ENCODE peak calls at places on chromosomes 12 and 14, in six cellular contexts. One of them, this sample, is unnamed.

GRCh38 chr14:93009471-93010117 is 86.6 kb downstream of the CHGA start:
- DNase-seq in GM13977: no peak
- DNase-seq in pancreas: peak
- DNase-seq in GM23338: no peak
- DNase-seq in fibroblast of the aortic adventitia: no peak
- DNase-seq in ascending aorta: no peak
- DNase-seq in this sample: no peak

GRCh38 chr12:33605776-33606175 is 166.2 kb upstream of the SYT10 start:
- DNase-seq in GM13977: no peak
- DNase-seq in pancreas: no peak
- DNase-seq in GM23338: peak
- DNase-seq in fibroblast of the aortic adventitia: peak
- DNase-seq in ascending aorta: no peak
- DNase-seq in this sample: no peak

GRCh38 chr12:110684322-110684836 is 4.5 kb downstream of the HVCN1 start:
- DNase-seq in GM13977: no peak
- DNase-seq in pancreas: no peak
- DNase-seq in GM23338: no peak
- DNase-seq in fibroblast of the aortic adventitia: no peak
- DNase-seq in ascending aorta: no peak
- DNase-seq in this sample: no peak

GRCh38 chr14:68911594-68912227 is 67.4 kb downstream of the ACTN1 start:
- DNase-seq in GM13977: peak
- DNase-seq in pancreas: peak
- DNase-seq in GM23338: peak
- DNase-seq in fibroblast of the aortic adventitia: peak
- DNase-seq in ascending aorta: no peak
- DNase-seq in this sample: peak

GRCh38 chr12:38998887-38999482 is 93.6 kb upstream of the CPNE8 start:
- DNase-seq in GM13977: no peak
- DNase-seq in pancreas: no peak
- DNase-seq in GM23338: no peak
- DNase-seq in fibroblast of the aortic adventitia: no peak
- DNase-seq in ascending aorta: no peak
- DNase-seq in this sample: no peak

GRCh38 chr14:96252323-96253052 is 3.5 kb upstream of the BDKRB1 start:
- DNase-seq in GM13977: no peak
- DNase-seq in pancreas: no peak
- DNase-seq in GM23338: no peak
- DNase-seq in fibroblast of the aortic adventitia: no peak
- DNase-seq in ascending aorta: no peak
- DNase-seq in this sample: no peak

GRCh38 chr12:110860833-110861291 is 14.1 kb downstream of the CCDC63 start:
- DNase-seq in GM13977: no peak
- DNase-seq in pancreas: no peak
- DNase-seq in GM23338: peak
- DNase-seq in fibroblast of the aortic adventitia: no peak
- DNase-seq in ascending aorta: no peak
- DNase-seq in this sample: no peak

GRCh38 chr14:63157195-63157594 is 47.0 kb upstream of the RHOJ start:
- DNase-seq in GM13977: no peak
- DNase-seq in pancreas: no peak
- DNase-seq in GM23338: no peak
- DNase-seq in fibroblast of the aortic adventitia: no peak
- DNase-seq in ascending aorta: no peak
- DNase-seq in this sample: no peak

GRCh38 chr12:49609059-49609874 is 3.8 kb upstream of the FAM186B start:
- DNase-seq in GM13977: no peak
- DNase-seq in pancreas: no peak
- DNase-seq in GM23338: no peak
- DNase-seq in fibroblast of the aortic adventitia: no peak
- DNase-seq in ascending aorta: no peak
- DNase-seq in this sample: no peak

GRCh38 chr12:108265505-108265904 is 73.6 kb downstream of the CMKLR1 start:
- DNase-seq in GM13977: no peak
- DNase-seq in pancreas: no peak
- DNase-seq in GM23338: no peak
- DNase-seq in fibroblast of the aortic adventitia: no peak
- DNase-seq in ascending aorta: no peak
- DNase-seq in this sample: no peak

GRCh38 chr12:125734137-125734536 is 668.9 kb downstream of the AACS start:
- DNase-seq in GM13977: no peak
- DNase-seq in pancreas: no peak
- DNase-seq in GM23338: peak
- DNase-seq in fibroblast of the aortic adventitia: no peak
- DNase-seq in ascending aorta: no peak
- DNase-seq in this sample: no peak

GRCh38 chr14:86575141-86575540 is 1045.2 kb downstream of the FLRT2 start:
- DNase-seq in GM13977: no peak
- DNase-seq in pancreas: no peak
- DNase-seq in GM23338: no peak
- DNase-seq in fibroblast of the aortic adventitia: no peak
- DNase-seq in ascending aorta: no peak
- DNase-seq in this sample: no peak

GRCh38 chr12:27652174-27652763 is 44.0 kb upstream of the REP15 start:
- DNase-seq in GM13977: peak
- DNase-seq in pancreas: no peak
- DNase-seq in GM23338: peak
- DNase-seq in fibroblast of the aortic adventitia: peak
- DNase-seq in ascending aorta: no peak
- DNase-seq in this sample: peak

GRCh38 chr14:56514663-56515371 is 64.8 kb upstream of the TMEM260 start:
- DNase-seq in GM13977: no peak
- DNase-seq in pancreas: no peak
- DNase-seq in GM23338: peak
- DNase-seq in fibroblast of the aortic adventitia: peak
- DNase-seq in ascending aorta: no peak
- DNase-seq in this sample: no peak

GRCh38 chr12:127133675-127134335 is 1133.2 kb upstream of the TMEM132C start:
- DNase-seq in GM13977: no peak
- DNase-seq in pancreas: no peak
- DNase-seq in GM23338: peak
- DNase-seq in fibroblast of the aortic adventitia: peak
- DNase-seq in ascending aorta: no peak
- DNase-seq in this sample: no peak

GRCh38 chr12:50665170-50665569 is 98.7 kb upstream of the ATF1 start:
- DNase-seq in GM13977: no peak
- DNase-seq in pancreas: no peak
- DNase-seq in GM23338: no peak
- DNase-seq in fibroblast of the aortic adventitia: no peak
- DNase-seq in ascending aorta: no peak
- DNase-seq in this sample: no peak

GRCh38 chr12:24360057-24360456 is 410.6 kb upstream of the SOX5 start:
- DNase-seq in GM13977: no peak
- DNase-seq in pancreas: no peak
- DNase-seq in GM23338: no peak
- DNase-seq in fibroblast of the aortic adventitia: no peak
- DNase-seq in ascending aorta: no peak
- DNase-seq in this sample: no peak

GRCh38 chr12:52926596-52927241 is 21.8 kb upstream of the KRT8 start:
- DNase-seq in GM13977: no peak
- DNase-seq in pancreas: no peak
- DNase-seq in GM23338: no peak
- DNase-seq in fibroblast of the aortic adventitia: no peak
- DNase-seq in ascending aorta: no peak
- DNase-seq in this sample: no peak

DNA sequence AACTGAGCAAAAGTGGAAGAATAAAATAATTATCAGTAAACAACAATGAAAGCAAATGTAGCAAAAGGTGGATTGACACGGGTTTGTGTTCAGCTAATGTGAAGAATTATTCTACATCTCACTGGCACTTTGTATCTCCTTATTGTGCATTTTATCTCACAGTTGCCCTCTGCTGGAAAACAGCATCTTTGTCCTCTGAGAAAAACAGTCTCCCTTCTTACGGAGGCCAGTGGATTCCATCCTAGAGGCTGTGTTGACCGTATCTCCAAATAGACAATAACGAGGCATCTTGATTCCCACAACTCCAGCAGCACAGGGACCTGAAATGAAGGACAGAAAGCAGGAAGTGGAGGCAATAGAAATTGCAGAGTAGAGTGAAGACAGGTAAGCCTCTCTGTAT is 51.3 kb upstream of the PLBD1 start:
- DNase-seq in GM13977: no peak
- DNase-seq in pancreas: no peak
- DNase-seq in GM23338: peak
- DNase-seq in fibroblast of the aortic adventitia: peak
- DNase-seq in ascending aorta: no peak
- DNase-seq in this sample: no peak
- TF ChIP-seq CTCF in GM13977: peak
- TF ChIP-seq CTCF in pancreas: no peak
- TF ChIP-seq CTCF in GM23338: peak
- TF ChIP-seq CTCF in fibroblast of the aortic adventitia: peak
- TF ChIP-seq CTCF in ascending aorta: no peak
- TF ChIP-seq CTCF in this sample: peak

DNA sequence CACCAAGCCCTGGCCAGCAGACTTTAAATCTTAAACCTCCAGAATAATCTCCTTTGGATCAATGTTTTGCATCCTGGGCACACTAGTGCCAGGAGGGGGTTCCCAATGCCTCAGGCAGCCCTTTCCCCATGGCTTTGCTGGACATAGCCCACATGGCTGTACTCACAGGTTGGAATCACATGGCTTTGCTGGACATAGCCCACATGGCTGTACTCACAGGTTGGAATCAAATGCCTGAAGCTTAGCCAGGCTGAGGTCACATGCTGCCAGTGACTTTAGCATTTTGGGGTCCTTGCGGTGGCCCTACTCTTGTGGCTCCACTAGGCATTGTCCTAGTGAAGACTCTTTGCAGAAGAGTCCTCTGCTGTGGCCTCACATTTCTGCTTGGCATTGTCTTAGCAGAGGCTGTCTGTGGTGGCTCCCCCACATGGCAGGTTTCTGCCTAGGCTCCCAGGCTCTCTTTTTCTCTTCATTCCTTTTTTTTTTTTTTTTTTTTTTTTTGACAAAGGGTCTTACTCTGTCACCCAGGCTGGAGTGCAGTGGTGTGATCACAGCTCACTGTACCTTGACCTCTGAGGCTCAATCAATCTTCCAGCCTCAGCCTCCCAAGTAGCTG is 13.0 kb downstream of the FLVCR2 start:
- DNase-seq in GM13977: no peak
- DNase-seq in pancreas: no peak
- DNase-seq in GM23338: peak
- DNase-seq in fibroblast of the aortic adventitia: no peak
- DNase-seq in ascending aorta: no peak
- DNase-seq in this sample: no peak
- TF ChIP-seq CTCF in GM13977: no peak
- TF ChIP-seq CTCF in pancreas: no peak
- TF ChIP-seq CTCF in GM23338: peak
- TF ChIP-seq CTCF in fibroblast of the aortic adventitia: no peak
- TF ChIP-seq CTCF in ascending aorta: no peak
- TF ChIP-seq CTCF in this sample: no peak

GRCh38 chr14:85412756-85413155 is 117.2 kb upstream of the FLRT2 start:
- DNase-seq in GM13977: no peak
- DNase-seq in pancreas: no peak
- DNase-seq in GM23338: no peak
- DNase-seq in fibroblast of the aortic adventitia: no peak
- DNase-seq in ascending aorta: no peak
- DNase-seq in this sample: no peak

GRCh38 chr14:85416771-85417170 is 113.2 kb upstream of the FLRT2 start:
- DNase-seq in GM13977: no peak
- DNase-seq in pancreas: no peak
- DNase-seq in GM23338: no peak
- DNase-seq in fibroblast of the aortic adventitia: peak
- DNase-seq in ascending aorta: no peak
- DNase-seq in this sample: no peak

GRCh38 chr14:85414142-85414541 is 115.8 kb upstream of the FLRT2 start:
- DNase-seq in GM13977: no peak
- DNase-seq in pancreas: no peak
- DNase-seq in GM23338: no peak
- DNase-seq in fibroblast of the aortic adventitia: no peak
- DNase-seq in ascending aorta: no peak
- DNase-seq in this sample: no peak

GRCh38 chr14:85417396-85417795 is 112.5 kb upstream of the FLRT2 start:
- DNase-seq in GM13977: no peak
- DNase-seq in pancreas: no peak
- DNase-seq in GM23338: no peak
- DNase-seq in fibroblast of the aortic adventitia: no peak
- DNase-seq in ascending aorta: no peak
- DNase-seq in this sample: no peak

DNA sequence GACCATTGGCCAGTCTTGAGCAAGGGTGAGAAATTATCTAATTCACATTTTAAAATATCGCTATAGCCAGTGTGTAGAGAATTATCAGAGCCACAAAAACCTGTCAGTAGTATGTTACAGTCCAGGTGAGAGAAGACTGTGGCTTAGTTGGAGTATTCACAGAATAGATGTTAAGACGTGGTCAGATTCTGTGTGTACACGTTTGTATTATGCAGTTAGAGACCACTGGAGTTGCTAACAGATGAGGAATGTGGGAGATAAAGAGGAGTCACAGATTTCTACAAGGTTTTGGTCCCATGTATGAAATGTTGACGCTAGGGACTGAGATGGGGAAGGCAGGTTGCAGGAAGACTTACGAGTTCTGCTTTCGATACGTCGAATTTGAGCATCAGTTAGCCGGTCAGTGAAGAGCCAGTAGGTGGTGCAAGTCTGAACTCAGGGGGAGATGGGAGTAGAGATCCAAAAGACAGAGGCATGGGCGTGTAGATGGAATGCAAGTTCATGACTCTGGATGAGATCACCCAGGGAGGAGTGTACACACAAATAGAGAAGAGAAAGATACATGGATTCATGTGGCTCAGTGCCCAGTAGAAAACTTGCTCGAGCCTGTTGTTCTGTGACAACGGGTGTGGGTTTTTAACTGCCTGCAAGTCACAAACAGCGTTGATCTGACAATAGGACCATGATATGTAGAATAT is 114.8 kb upstream of the FLRT2 start:
- DNase-seq in GM13977: no peak
- DNase-seq in pancreas: no peak
- DNase-seq in GM23338: peak
- DNase-seq in fibroblast of the aortic adventitia: peak
- DNase-seq in ascending aorta: no peak
- DNase-seq in this sample: no peak
- TF ChIP-seq CTCF in GM13977: no peak
- TF ChIP-seq CTCF in pancreas: no peak
- TF ChIP-seq CTCF in GM23338: peak
- TF ChIP-seq CTCF in fibroblast of the aortic adventitia: peak
- TF ChIP-seq CTCF in ascending aorta: no peak
- TF ChIP-seq CTCF in this sample: no peak

DNA sequence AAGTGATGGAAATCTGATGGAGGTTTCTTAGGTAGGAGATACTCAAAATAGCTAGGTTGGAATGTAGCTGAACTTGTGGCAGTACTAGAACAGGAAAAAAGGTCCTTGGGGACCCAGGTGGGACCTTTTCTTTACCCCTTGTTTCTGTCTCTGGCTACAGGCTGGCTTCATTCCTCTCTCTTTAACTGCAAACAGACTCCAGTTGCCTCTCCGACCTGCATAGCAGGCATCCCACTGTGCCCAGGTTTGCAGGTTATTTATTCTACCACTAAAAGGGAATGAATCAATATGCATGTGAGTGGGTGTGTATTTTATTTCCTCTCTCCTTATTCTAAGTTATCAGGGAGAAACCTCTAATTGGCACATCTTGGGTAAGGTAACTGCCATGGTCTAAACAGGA is 758.1 kb downstream of the MED13L start:
- DNase-seq in GM13977: no peak
- DNase-seq in pancreas: no peak
- DNase-seq in GM23338: peak
- DNase-seq in fibroblast of the aortic adventitia: no peak
- DNase-seq in ascending aorta: no peak
- DNase-seq in this sample: no peak
- TF ChIP-seq CTCF in GM13977: no peak
- TF ChIP-seq CTCF in pancreas: no peak
- TF ChIP-seq CTCF in GM23338: no peak
- TF ChIP-seq CTCF in fibroblast of the aortic adventitia: no peak
- TF ChIP-seq CTCF in ascending aorta: no peak
- TF ChIP-seq CTCF in this sample: no peak

This sample was measured in GM12864.